ENCODE peak calls at places on chromosomes 16 and 17, in seven cellular contexts. V, R, L, X, E, P and K are unnamed samples. For H3K4me1, the result is how much of the 10 kb centered on the place peaks cover.

GRCh38 chr17:57873261-57874057 is 23.6 kb upstream of the MRPS23 start:
- DNase-seq in V (no peak), R (no peak), L (no peak), X (no peak), E (no peak), P (no peak), K (no peak)

GRCh38 chr17:17303010-17303846 is at the start of gene NT5M:
- DNase-seq in V (peak), R (peak), L (peak), X (peak), E (no peak), P (peak), K (no peak)

GRCh38 chr17:20085283-20085875 is 76.2 kb downstream of the SPECC1 start:
- DNase-seq in V (no peak), R (no peak), L (no peak), X (no peak), E (no peak), P (no peak), K (no peak)

GRCh38 chr17:62808576-62808970 is 459 bp upstream of the MARCHF10 start:
- DNase-seq in V (no peak), R (no peak), L (no peak), X (no peak), E (no peak), P (no peak), K (no peak)

GRCh38 chr17:44774271-44775135 is 15.7 kb downstream of the ADAM11 start:
- DNase-seq in V (peak), R (peak), L (peak), X (peak), E (peak), P (peak), K (peak)

GRCh38 chr16:4240624-4241023 is 1.3 kb downstream of the SRL start:
- DNase-seq in V (no peak), R (no peak), L (no peak), X (no peak), E (no peak), P (no peak), K (no peak)

GRCh38 chr16:29765167-29766032 is 12.7 kb upstream of the ZG16 start:
- DNase-seq in V (no peak), R (peak), L (no peak), X (no peak), E (peak), P (peak), K (no peak)

GRCh38 chr16:67157106-67157748 is 2.5 kb downstream of the TRADD start:
- DNase-seq in V (peak), R (no peak), L (no peak), X (no peak), E (no peak), P (no peak), K (no peak)

GRCh38 chr16:49598386-49599170 is 225.0 kb downstream of the C16orf78 start:
- DNase-seq in V (peak), R (no peak), L (no peak), X (no peak), E (no peak), P (no peak), K (no peak)

GRCh38 chr16:12532871-12533610 is 270.6 kb downstream of the CPPED1 start:
- DNase-seq in V (no peak), R (no peak), L (no peak), X (no peak), E (no peak), P (no peak), K (no peak)

GRCh38 chr16:27154573-27155521 is 48.5 kb upstream of the KDM8 start:
- DNase-seq in V (peak), R (peak), L (peak), X (peak), E (peak), P (peak), K (no peak)

GRCh38 chr17:35293151-35293837 is 50.4 kb downstream of the SLFN5 start:
- DNase-seq in V (no peak), R (no peak), L (no peak), X (no peak), E (no peak), P (no peak), K (no peak)

GRCh38 chr17:74770498-74771318 is 5.4 kb downstream of the NAT9 start:
- DNase-seq in V (no peak), R (peak), L (peak), X (peak), E (peak), P (peak), K (no peak)

GRCh38 chr17:57284984-57285646 is 28.8 kb downstream of the MSI2 start:
- DNase-seq in V (no peak), R (no peak), L (no peak), X (no peak), E (no peak), P (no peak), K (no peak)

GRCh38 chr17:37458805-37459204 is 30.9 kb upstream of the DUSP14 start:
- DNase-seq in V (no peak), R (no peak), L (no peak), X (no peak), E (no peak), P (no peak), K (no peak)

GRCh38 chr16:71479420-71479819 is 9.7 kb downstream of the ZNF19 start:
- DNase-seq in V (no peak), R (no peak), L (no peak), X (peak), E (no peak), P (no peak), K (no peak)

GRCh38 chr16:47627056-47627455 is 165.9 kb downstream of the PHKB start:
- DNase-seq in V (no peak), R (no peak), L (no peak), X (no peak), E (no peak), P (no peak), K (no peak)

DNA sequence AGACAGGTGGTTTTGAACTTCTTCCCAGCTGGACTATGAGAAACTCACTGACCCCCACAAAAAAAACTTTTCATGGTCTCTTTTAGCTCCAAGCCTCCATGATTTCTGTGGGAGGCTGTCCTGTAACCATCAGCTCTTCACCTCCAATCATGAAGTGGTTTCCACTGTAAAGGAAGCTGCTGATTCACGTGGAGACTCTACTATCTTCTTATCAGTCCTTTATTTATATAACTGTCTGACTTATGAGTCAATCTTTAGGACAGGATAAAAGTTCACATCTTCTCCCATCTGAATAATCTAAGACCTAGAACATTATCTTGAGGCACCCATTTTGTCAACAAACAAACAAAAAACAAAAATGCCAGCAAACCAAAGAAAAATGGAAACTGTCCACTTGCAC is 409.9 kb downstream of the SLC39A11 start:
- DNase-seq in V (no peak), R (no peak), L (no peak), X (no peak), E (no peak), P (no peak), K (no peak)
- H3K4me1 ChIP-seq in V (under half), R (under half), L (under half), X (under half), E (half or more), P (under half), K (under half)

DNA sequence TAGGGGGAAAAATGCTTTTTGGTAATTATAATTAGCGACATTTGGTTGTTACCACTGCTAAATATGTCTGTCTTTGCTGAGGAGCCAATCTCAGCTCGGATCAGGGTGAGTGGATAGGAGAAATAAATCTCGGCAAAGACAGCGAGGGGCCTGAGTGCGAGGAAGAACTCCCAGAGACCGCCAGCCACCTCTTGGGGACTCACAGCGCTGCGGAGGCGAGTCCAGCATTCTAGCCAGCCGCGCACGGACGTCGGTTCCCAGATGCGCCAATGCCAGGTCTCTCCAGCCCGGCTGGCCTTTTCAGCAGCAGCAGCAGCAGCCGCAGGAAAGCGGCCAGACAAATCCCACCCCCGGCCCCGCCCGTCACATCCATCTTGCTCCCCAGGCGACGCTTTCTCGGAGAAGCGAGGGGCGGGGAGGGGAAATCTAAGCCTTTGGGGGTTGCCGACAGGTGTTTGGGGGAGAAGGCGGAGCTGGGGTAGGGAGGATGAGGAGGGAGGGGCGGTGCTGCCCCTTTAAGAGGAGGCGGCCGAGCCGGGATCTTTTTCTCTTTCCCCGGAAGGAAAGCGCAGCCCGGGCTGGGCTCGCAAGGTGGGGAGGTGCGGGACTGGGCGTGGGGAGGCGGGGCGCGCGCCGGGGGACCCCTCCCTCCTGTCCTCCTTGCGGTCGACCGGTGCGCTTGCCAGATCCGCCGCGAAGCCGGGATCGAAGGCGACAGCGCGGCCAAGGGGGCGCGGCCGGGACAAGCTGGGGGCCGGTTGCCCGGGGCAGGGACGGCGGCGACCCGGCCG is at the start of gene ITGA3:
- DNase-seq in V (peak), R (peak), L (peak), X (peak), E (peak), P (peak), K (no peak)
- TF ChIP-seq POLR2A in V (no peak), R (peak), L (no peak), X (peak), E (no peak), P (peak), K (peak)

GRCh38 chr17:29526322-29526721 is 40.5 kb downstream of the ABHD15 start:
- DNase-seq in V (no peak), R (no peak), L (no peak), X (no peak), E (no peak), P (no peak), K (no peak)

DNA sequence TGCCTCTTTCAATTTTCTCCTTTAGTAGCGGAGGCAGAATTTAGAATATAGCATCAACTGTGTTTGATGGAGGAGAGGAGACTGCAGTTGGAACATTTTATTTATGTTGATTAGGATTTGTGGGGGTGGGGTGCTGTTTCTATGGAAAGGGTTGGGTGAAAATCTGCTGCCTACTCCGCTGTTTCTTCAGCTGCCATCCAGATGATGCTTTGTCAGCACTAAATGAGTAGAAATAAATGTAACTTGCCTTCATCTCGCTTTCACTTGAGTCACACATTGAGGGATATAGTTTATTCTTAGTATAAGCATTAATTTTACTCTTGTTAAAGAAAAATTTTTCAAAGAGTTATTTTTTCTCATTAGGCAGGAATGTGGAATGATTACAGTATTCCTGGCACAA is 42.1 kb downstream of the ABHD15 start:
- DNase-seq in V (no peak), R (no peak), L (no peak), X (no peak), E (no peak), P (no peak), K (no peak)
- TF ChIP-seq CTCF in V (no peak), R (no peak), L (no peak), X (no peak), E (no peak), P (no peak), K (no peak)

GRCh38 chr17:68201425-68201785 is 46.4 kb upstream of the AMZ2 start:
- DNase-seq in V (no peak), R (no peak), L (no peak), X (no peak), E (no peak), P (no peak), K (no peak)
- H3K4me1 ChIP-seq in V (half or more), R (half or more), L (half or more), X (under half), E (under half), P (half or more), K (under half)

DNA sequence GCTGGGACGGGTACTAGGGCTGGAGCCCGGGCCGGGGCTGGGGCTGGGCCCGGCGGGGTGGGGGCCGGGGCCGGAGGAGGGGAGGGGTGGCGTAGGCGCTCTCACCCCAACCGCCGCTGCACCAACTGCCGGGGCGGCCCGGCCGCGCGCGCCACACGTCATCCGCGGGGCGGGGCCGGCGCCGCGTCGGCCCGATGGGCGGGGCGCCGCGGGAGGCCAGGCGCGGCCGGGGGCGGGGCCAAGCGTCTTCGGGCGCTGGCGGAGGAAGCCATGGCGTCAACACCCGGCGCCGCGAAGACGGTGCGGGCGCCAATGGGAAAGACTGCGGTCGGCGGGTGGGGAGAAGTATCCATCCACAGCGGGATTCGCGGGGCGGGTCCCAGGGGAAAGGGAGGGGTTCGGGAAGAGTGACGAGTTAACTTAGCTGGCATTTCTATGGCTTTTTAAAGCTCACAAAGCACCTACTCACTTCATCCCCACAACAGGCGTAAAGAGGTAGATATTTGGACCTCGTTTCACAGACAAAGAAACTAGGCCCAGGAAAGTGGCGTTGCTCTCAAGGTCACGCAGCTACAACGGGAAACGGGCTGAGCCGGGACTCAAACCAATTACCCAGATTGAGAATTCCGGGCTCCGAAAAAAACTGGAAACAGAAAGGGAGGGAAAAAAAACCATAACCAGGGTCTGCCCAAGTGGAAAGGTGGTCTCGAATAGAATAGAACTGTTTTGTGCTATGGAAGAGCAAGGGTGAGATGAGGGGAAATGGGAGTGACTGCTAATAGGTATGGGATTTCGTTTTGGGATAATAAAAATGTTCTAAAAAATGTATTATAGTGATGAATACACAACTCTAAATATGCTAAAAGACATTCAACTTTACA is at the start of gene SPAG9:
- DNase-seq in V (peak), R (peak), L (peak), X (peak), E (peak), P (peak), K (peak)
- TF ChIP-seq POLR2A in V (peak), R (no peak), L (peak), X (peak), E (peak), P (peak), K (peak)

GRCh38 chr16:69565611-69566436 is at the start of gene NFAT5:
- DNase-seq in V (peak), R (peak), L (peak), X (peak), E (peak), P (peak), K (peak)
- TF ChIP-seq CTCF in V (no peak), R (no peak), L (peak), X (no peak), E (no peak), P (peak), K (no peak)

DNA sequence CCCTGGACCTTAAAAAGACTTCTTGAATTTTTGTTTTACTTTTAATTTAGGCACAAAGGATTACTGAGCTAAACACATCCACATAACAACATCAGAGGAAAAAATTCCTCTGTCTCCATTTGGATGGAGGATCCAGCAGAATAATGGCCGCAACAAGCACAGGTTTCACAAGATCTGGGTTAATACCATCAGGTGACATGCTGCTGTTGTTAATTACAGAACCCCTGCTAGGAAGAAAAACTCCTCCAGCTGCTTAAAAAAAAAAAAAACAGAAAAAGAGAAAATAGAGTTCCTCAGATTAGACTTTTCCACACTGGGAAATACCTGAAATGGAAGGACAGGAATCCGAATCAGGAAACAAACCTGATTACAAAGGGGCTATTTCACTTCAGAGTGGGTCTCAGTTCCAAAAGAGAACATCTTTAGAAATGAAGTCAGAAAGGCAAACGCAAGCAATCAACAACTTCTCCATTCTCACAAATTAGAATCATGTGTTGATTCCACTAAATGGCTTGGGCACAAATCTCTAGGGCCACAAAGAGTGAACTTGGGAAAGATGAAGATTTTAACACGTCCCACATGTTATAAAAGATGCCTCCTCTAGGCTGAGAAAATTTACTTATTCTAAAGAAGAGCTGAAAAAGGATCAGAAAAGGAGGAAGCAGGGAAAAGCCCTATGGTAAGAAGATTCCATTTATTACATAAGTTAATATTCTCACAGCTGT is 44.0 kb downstream of the SPOP start:
- DNase-seq in V (no peak), R (no peak), L (no peak), X (no peak), E (no peak), P (no peak), K (no peak)
- H3K4me1 ChIP-seq in V (half or more), R (half or more), L (half or more), X (half or more), E (under half), P (under half), K (half or more)